ENCODE peak calls at places on chromosome 22, in five cellular contexts. A, T, L, M and U are unnamed samples.

GRCh38 chr22:25134028-25134427 is 65.6 kb upstream of the CRYBB3 start:
- DNase-seq in A (no peak), T (no peak), L (peak), M (no peak), U (no peak)

GRCh38 chr22:20803696-20804324 is 29.9 kb downstream of the SERPIND1 start:
- DNase-seq in A (peak), L (peak), T (no peak), M (peak), U (peak)

GRCh38 chr22:46830001-46830715 is 67.7 kb downstream of the TBC1D22A start:
- DNase-seq in T (peak), M (no peak), L (peak), A (peak), U (peak)

GRCh38 chr22:48798281-48799226 is 1029.1 kb downstream of the BRD1 start:
- DNase-seq in A (no peak), L (no peak), M (no peak), T (peak), U (no peak)

GRCh38 chr22:42964994-42965699 is 49.8 kb downstream of the PACSIN2 start:
- DNase-seq in A (peak), L (peak), M (no peak), T (no peak), U (no peak)

GRCh38 chr22:39932918-39933649 is 27.1 kb upstream of the TMA7B start:
- DNase-seq in L (peak), M (peak), A (peak), T (peak), U (peak)

GRCh38 chr22:20203142-20204099 is 52.6 kb upstream of the CCDC188 start:
- DNase-seq in A (peak), L (peak), T (no peak), M (no peak), U (peak)

GRCh38 chr22:36236338-36237319 is 2.7 kb downstream of the APOL2 start:
- DNase-seq in M (no peak), L (no peak), T (peak), A (no peak), U (no peak)

GRCh38 chr22:36160499-36160942 is at the start of gene APOL3:
- DNase-seq in A (peak), T (peak), L (peak), M (peak), U (no peak)

GRCh38 chr22:21033895-21034294 is 1.5 kb upstream of the SLC7A4 start:
- DNase-seq in M (no peak), L (no peak), T (no peak), A (no peak), U (no peak)

GRCh38 chr22:46067159-46068111 is 82.9 kb upstream of the PPARA start:
- DNase-seq in L (peak), T (peak), M (no peak), A (peak), U (no peak)

GRCh38 chr22:35452351-35452781 is 52.4 kb downstream of the MCM5 start:
- DNase-seq in A (no peak), T (no peak), M (no peak), L (no peak), U (no peak)

GRCh38 chr22:19181786-19182471 is 3.4 kb upstream of the SLC25A1 start:
- DNase-seq in A (no peak), L (no peak), M (no peak), T (no peak), U (no peak)

GRCh38 chr22:39933741-39934140 is 26.5 kb upstream of the TMA7B start:
- DNase-seq in M (peak), L (no peak), A (no peak), T (no peak), U (no peak)

GRCh38 chr22:36985490-36985889 is 33.8 kb downstream of the TST start:
- DNase-seq in A (no peak), L (no peak), M (no peak), T (no peak), U (no peak)

GRCh38 chr22:36673821-36674220 is 29.7 kb downstream of the CACNG2 start:
- DNase-seq in A (no peak), M (no peak), T (no peak), L (no peak), U (no peak)

GRCh38 chr22:42877158-42877557 is 20.1 kb upstream of the ARFGAP3 start:
- DNase-seq in L (no peak), M (no peak), T (no peak), A (no peak), U (no peak)

GRCh38 chr22:37498289-37498909 is 12.2 kb upstream of the MFNG start:
- DNase-seq in L (peak), A (no peak), M (peak), T (no peak), U (no peak)

GRCh38 chr22:19477321-19478085 is 1.5 kb downstream of the UFD1 start:
- DNase-seq in L (no peak), M (peak), T (no peak), A (peak), U (no peak)

GRCh38 chr22:35727436-35727835 is 9.8 kb downstream of the APOL5 start:
- DNase-seq in L (no peak), M (no peak), A (no peak), T (no peak), U (no peak)

GRCh38 chr22:43060213-43060612 is 29.0 kb downstream of the TTLL1 start:
- DNase-seq in L (peak), M (peak), A (peak), T (no peak), U (no peak)

GRCh38 chr22:39175127-39176066 is 22.9 kb upstream of the CBX7 start:
- DNase-seq in L (peak), A (no peak), M (no peak), T (peak), U (peak)

GRCh38 chr22:37920131-37920530 is 14.0 kb downstream of the MICALL1 start:
- DNase-seq in T (no peak), M (no peak), L (no peak), A (no peak), U (no peak)

GRCh38 chr22:48692734-48693376 is 1134.8 kb downstream of the BRD1 start:
- DNase-seq in A (no peak), L (no peak), T (no peak), M (no peak), U (no peak)

GRCh38 chr22:43539572-43540533 is 128.0 kb downstream of the MPPED1 start:
- DNase-seq in A (no peak), M (no peak), L (no peak), T (peak), U (no peak)

GRCh38 chr22:40954095-40954494 is 2.9 kb downstream of the RBX1 start:
- DNase-seq in M (no peak), L (no peak), A (no peak), T (no peak), U (no peak)

GRCh38 chr22:40953446-40953845 is 2.3 kb downstream of the RBX1 start:
- DNase-seq in M (no peak), T (no peak), L (no peak), A (peak), U (peak)

GRCh38 chr22:40955516-40955915 is 4.3 kb downstream of the RBX1 start:
- DNase-seq in T (no peak), M (no peak), L (no peak), A (peak), U (peak)

GRCh38 chr22:40950888-40951794 is at the start of gene RBX1:
- DNase-seq in L (peak), A (peak), T (peak), M (peak), U (peak)

DNA sequence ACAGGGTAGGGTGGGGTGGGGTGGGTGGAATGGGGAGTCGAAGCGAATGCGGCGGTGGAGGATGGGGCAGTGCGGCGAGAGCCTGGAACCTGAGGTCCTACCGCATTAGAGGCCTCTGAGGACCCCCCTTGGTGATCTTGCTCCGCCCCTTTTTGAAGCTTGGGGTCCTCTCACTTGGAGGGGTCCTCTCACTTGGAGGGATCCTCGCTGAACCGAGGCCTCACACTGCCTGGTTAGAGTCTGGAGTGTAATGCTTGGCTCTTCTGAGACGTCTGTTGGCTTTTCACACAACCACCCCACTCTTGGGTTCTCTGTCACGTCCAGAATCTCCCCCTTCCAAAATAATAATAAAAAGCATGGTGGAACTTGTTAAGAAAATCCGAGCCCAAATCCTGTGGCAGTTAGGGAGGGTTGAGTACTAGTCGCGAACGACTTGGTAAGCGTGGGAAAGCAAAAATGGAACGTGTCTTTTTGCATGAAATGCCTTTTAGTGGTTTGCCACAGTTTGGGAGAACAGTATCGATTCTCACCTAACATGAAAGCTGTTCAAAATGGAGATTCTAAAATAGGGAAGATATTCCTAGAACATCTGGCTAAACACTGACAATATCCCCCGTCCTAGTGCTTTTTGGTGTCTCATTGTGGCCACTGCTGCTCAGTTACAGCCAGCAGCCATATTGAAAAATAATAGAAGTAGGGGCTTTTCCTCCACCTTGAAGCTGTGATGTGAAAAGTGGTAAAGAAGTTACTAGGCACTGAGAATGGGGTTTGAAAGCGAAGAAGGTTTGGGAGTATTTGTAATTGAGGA is 821 bp downstream of the RBX1 start:
- DNase-seq in L (no peak), T (no peak), A (peak), M (no peak), U (peak)
- TF ChIP-seq CTCF in L (no peak), T (no peak), A (no peak), M (no peak), U (no peak)

DNA sequence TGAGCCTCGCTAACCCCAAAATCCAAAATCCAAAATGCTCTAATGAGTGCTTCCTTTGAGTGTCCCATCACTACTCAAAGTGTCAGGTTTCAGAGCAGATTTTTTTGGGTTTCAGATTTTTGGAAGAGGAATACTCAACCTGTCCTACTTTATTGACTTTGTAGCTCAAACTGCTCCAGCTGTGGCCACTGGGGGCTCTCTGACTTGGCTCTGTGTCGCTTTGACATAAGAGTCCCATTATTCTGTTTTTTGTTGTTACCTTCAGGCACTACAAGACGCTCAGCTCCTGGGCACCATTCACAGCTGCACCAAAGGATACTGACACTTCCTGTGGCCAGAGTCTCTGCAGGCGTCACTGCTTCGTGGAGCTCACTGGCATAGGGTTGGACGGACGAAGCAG is 41.1 kb downstream of the PHF21B start:
- DNase-seq in T (no peak), L (no peak), M (no peak), A (peak), U (no peak)
- TF ChIP-seq CTCF in T (no peak), L (no peak), M (peak), A (no peak), U (peak)

DNA sequence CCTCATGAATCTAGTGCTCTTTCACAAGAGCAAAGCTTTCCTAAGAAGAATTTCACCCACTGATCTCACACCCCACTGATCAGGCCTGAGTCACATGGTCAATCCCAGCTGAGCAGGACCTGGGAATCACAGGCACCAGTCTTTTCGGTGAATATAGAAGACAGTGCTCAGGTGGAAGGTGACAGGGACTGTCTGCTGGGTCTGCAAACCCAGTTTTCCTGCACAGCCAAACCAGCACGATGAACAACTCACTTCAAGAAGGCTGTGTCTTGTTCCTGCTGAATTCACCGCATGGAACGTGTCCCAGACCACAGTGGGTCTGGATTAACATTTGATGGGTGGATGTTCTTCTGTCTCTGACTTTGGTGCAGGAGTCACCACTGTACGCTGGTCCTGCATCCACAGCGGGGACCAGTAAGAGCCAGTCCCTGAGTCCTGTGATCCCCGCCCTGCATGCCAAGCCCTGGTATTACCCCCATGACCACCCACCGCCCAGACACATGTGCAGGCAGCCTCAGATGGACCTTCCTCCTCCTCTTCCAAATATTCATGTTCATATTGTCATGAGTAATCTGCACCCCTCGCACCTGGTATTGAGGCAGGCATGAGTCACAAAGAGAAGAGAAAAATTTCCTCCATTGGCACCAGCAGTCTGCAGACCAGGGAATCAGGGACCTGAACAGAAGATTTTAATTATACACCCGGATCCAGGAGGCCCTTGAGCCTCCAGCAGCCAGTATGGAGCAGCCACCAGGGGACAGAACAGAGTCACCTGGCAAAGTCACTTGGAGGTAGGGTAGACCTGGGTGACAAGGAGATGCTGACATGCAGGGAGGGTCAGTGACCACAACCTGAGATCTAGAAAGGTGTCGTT is 8.6 kb upstream of the IGLL5 start:
- DNase-seq in M (peak), A (no peak), L (no peak), T (peak), U (no peak)
- TF ChIP-seq CTCF in M (peak), A (no peak), L (no peak), T (no peak), U (peak)

GRCh38 chr22:41683616-41684015 is 5.1 kb downstream of the SNU13 start:
- DNase-seq in T (no peak), M (no peak), A (peak), L (no peak), U (peak)

GRCh38 chr22:41684194-41684593 is 4.5 kb downstream of the SNU13 start:
- DNase-seq in L (no peak), A (no peak), M (no peak), T (no peak), U (no peak)

GRCh38 chr22:41682033-41682807 is 6.4 kb downstream of the SNU13 start:
- DNase-seq in A (peak), T (peak), L (peak), M (peak), U (peak)

GRCh38 chr22:41683052-41683451 is 5.6 kb downstream of the SNU13 start:
- DNase-seq in A (no peak), L (no peak), M (no peak), T (no peak), U (no peak)

GRCh38 chr22:41681616-41682015 is 7.1 kb downstream of the SNU13 start:
- DNase-seq in A (no peak), T (no peak), M (peak), L (no peak), U (no peak)
- TF ChIP-seq CTCF in A (no peak), T (no peak), M (peak), L (no peak), U (no peak)

GRCh38 chr22:50326959-50327710 is at the start of gene DENND6B:
- DNase-seq in A (peak), T (peak), M (peak), L (peak), U (peak)
- TF ChIP-seq CTCF in A (no peak), T (no peak), M (peak), L (peak), U (peak)